ENCODE peak calls at places on chromosomes 7 and 10, in seven cellular contexts. F is uterus, D is ovary, E is GM23338, P is A549, W is breast epithelium, A is fibroblast of the aortic adventitia. U is an unnamed sample.

GRCh38 chr7:70092314-70093303 is 494.3 kb downstream of the AUTS2 start:
- DNase-seq in F (peak), D (peak), E (no peak), P (no peak), W (no peak), A (peak), U (no peak)

GRCh38 chr10:3838723-3839437 is 53.9 kb upstream of the KLF6 start:
- DNase-seq in F (no peak), D (no peak), E (no peak), P (peak), W (no peak), A (no peak), U (no peak)

GRCh38 chr7:6159524-6160011 is 112.9 kb downstream of the CYTH3 start:
- DNase-seq in F (no peak), D (no peak), E (no peak), P (no peak), W (no peak), A (no peak), U (no peak)

GRCh38 chr10:639001-639750 is 50.3 kb downstream of the DIP2C start:
- DNase-seq in F (no peak), D (no peak), E (no peak), P (no peak), W (no peak), A (no peak), U (no peak)

GRCh38 chr7:11082552-11083213 is 109.0 kb downstream of the PHF14 start:
- DNase-seq in F (no peak), D (no peak), E (no peak), P (peak), W (no peak), A (peak), U (no peak)

GRCh38 chr7:102433319-102434038 is at the start of gene ORAI2:
- DNase-seq in F (peak), D (peak), E (peak), P (peak), W (peak), A (peak), U (no peak)

GRCh38 chr10:78442836-78443550 is 409.3 kb downstream of the RPS24 start:
- DNase-seq in F (no peak), D (peak), E (no peak), P (no peak), W (no peak), A (no peak), U (no peak)

GRCh38 chr7:8386926-8387550 is 46.4 kb upstream of the NXPH1 start:
- DNase-seq in F (no peak), D (no peak), E (no peak), P (no peak), W (no peak), A (no peak), U (no peak)

GRCh38 chr7:137760111-137760510 is 86.7 kb downstream of the DGKI start:
- DNase-seq in F (peak), D (no peak), E (peak), P (no peak), W (no peak), A (peak), U (no peak)

DNA sequence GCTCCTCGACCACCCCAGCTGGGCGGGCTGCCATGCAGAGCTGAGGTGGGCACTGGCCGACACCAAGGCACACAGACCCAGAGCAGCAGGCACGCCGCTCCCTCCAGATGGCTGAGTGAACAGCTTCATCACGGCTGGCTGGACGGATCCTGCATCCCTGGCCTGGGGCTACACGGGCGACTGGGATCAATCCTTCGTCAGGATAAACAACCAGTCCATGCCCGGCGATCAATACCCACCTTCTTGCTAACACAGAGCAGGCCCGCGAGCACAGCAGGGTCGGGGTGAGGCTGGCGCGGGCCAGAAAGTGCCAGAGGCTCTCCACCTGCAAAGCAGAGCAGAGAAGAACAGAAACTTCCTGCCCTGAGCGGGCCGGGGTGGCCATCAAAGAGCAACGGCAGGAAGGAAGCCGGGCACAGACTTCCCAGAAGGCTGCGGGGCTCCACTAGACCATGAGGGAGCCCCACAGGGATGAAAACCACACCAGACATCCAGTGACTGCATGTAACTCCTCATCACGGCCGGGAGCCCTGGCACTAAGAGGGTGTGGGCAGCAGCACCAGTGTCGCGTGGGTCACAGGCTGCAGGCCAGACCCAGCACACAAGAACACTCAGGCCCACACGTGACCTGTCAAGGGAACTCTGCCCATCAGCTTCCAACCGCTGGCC is 166.4 kb downstream of the MAD1L1 start:
- DNase-seq in F (no peak), D (no peak), E (no peak), P (no peak), W (no peak), A (no peak), U (no peak)
- H3K4me3 ChIP-seq in F (no peak), D (no peak), E (no peak), P (no peak), W (no peak), A (no peak), U (no peak)

GRCh38 chr7:2517678-2518077 is 1.9 kb upstream of the LFNG start:
- DNase-seq in F (no peak), D (no peak), E (no peak), P (no peak), W (no peak), A (peak), U (no peak)
- H3K4me3 ChIP-seq in F (no peak), D (no peak), E (peak), P (no peak), W (no peak), A (no peak), U (no peak)

GRCh38 chr10:8116474-8116873 is 62.0 kb downstream of the GATA3 start:
- DNase-seq in F (no peak), D (no peak), E (no peak), P (no peak), W (no peak), A (no peak), U (no peak)
- H3K4me3 ChIP-seq in F (no peak), D (no peak), E (no peak), P (no peak), W (no peak), A (no peak), U (no peak)

DNA sequence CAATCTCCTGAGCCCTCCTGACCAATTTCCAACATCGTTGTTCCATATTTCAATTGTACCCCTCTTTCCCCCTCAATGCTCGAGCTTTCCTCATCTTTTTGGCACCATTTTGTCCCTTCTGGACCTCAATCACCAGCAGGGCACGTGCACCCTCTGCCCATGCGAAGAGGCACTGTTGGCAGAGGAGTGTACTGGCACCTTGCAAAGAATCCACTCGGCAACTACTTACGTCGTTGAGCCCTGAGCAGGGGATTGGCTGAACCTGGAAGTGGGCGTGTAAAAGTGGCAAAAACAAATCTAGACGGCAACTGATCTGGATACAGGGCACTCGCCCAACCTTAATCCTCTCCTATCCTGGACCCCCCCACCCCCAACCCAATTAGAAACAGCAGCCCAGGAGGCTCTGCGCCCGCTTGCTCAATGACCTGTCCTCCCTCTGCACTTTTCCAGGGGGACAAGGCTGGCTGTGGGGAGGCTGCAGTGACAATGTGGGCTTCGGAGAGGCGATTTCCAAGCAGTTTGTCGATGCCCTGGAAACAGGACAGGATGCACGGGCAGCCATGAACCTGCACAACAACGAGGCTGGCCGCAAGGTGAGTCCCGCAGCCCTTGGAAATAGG is 18.8 kb downstream of the WNT8B start:
- DNase-seq in F (peak), D (peak), E (peak), P (peak), W (peak), A (peak), U (peak)
- H3K4me3 ChIP-seq in F (peak), D (peak), E (peak), P (peak), W (peak), A (peak), U (peak)

DNA sequence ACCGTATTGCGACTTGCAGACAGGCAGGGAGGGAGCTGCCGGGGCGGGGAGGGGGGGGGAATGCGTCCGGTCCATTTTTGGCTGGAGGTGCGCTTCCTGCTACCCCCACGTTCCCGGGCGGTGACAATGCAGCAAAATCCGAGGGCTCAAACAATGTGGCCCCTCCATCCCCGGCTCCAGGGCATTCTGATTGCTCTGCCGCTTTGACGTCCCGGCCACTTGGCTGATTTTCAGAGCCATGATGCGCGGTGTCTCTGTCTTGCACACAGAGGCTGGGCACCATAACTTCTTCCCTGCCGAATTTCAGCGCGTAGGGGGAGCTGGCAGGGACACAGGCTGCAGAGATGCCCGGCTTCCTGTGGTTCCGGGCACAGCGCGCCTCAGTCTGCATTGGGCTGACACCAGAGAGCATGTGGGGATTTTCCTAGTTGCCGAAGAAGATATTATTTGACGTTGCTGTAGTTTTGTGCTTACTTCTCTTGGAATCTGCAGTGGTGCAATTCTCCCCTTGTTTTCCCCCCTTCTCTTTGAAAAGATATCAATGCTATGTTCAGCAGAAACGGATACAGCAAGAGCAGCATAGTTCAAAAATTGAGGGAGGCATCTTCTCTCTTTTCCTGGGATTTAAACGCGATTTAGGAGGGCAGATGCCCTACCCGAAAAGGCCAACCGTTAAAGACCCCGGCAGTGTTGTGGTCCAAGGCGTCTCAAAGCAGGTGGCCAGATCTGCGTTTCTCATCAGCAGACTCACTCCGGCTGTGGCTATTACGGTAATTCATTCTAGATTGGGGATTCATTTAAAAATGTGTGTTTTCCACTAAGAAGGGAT is 1.4 kb downstream of the HECW1 start:
- DNase-seq in F (no peak), D (peak), E (no peak), P (no peak), W (no peak), A (peak), U (no peak)
- H3K4me3 ChIP-seq in F (peak), D (peak), E (peak), P (peak), W (peak), A (no peak), U (peak)

DNA sequence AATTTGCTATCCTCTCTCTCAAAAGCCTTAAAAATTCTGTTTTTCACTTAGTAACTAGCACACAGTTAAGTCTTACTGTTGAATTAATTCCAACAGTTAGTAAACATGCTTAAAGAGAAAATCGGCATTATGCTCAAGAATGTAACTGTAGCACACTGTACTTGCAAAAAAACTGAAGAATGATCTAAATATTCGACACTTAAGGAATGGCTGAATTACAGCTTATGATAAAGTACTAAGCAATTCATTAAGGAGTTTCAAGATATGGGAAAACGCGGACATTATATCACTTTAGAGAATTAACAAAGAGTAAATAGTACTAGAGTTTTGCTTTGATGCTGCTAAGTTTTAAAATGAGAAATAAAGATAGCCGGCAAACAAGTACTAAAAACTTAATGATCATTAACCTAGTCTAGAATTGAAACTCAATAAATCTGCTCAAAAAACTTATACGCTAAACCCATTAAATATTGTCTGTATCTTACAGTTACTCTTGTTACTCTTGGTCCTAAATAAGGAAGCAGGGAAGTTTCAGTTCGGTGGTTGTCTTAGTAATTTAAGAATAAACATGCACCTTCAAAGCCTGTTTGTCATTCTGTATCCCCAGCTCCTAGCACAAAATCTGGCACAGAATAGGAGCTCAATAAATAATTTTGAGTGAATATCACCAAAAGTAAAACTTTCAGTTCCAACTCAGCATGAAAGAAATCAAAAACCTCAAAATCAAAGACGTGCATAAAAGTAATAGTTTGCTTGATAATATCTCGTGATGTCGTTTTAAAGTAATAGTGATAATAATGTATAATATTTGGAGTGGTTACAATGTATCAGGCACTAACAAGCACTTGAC is 1.2 kb downstream of the TRDMT1 start:
- DNase-seq in F (no peak), D (no peak), E (no peak), P (no peak), W (no peak), A (peak), U (no peak)
- H3K4me3 ChIP-seq in F (peak), D (peak), E (peak), P (peak), W (peak), A (peak), U (peak)